ENCODE peak calls at places on chromosomes 16 and 17, in four cellular contexts. C is H9, R is esophagus squamous epithelium, T is A549. W is an unnamed sample.

GRCh38 chr17:13491916-13492315 is 109.8 kb downstream of the HS3ST3A1 start:
- DNase-seq in C (no peak), R (no peak), T (no peak), W (no peak)

GRCh38 chr17:32533296-32533695 is 46.5 kb downstream of the CDK5R1 start:
- DNase-seq in C (no peak), R (no peak), T (no peak), W (peak; percentile 9)

GRCh38 chr16:1020591-1020990 is 39.0 kb downstream of the SOX8 start:
- DNase-seq in C (no peak), R (no peak), T (no peak), W (no peak)

GRCh38 chr16:31177136-31177535 is 2.8 kb upstream of the FUS start:
- DNase-seq in C (no peak), R (no peak), T (no peak), W (no peak)

GRCh38 chr16:2968368-2968737 is 795 bp upstream of the PAQR4 start:
- DNase-seq in C (no peak), R (no peak), T (no peak), W (no peak)

GRCh38 chr17:65638221-65638940 is 76.9 kb upstream of the AXIN2 start:
- DNase-seq in C (no peak), R (no peak), T (no peak), W (no peak)

GRCh38 chr17:40605301-40605700 is 40.0 kb upstream of the CCR7 start:
- DNase-seq in C (no peak), R (no peak), T (no peak), W (no peak)

GRCh38 chr17:72812823-72813222 is 279.7 kb downstream of the SLC39A11 start:
- DNase-seq in C (no peak), R (no peak), T (no peak), W (no peak)

GRCh38 chr16:88430185-88430523 is 22.9 kb upstream of the ZFPM1 start:
- DNase-seq in C (no peak), R (no peak), T (no peak), W (no peak)

GRCh38 chr17:72142614-72143013 is 21.8 kb downstream of the SOX9 start:
- DNase-seq in C (peak; percentile 51), R (no peak), T (no peak), W (no peak)

GRCh38 chr17:67107811-67108210 is 63.5 kb downstream of the CACNG1 start:
- DNase-seq in C (no peak), R (no peak), T (no peak), W (no peak)

DNA sequence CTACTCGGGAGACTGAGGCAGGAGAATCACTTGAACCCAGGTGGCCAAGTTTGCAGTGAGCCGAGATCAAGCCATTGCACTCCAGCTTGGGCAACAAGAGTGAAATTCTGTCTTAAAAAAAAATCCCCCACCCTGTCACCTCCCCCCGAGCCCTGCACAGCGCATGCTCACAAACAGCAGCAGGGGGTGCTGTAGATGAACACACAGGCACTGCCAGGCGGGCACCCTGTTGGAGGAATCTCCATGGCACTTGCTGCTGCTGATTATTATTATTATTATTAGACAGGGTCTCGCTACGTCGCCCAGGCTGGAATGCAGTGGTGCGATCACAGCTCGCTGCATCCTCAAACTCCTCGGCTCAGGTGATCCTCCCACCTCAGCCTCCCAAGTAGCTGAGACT is 24.6 kb downstream of the FZD2 start:
- DNase-seq in C (no peak), R (no peak), T (peak; percentile 68), W (no peak)
- TF ChIP-seq CTCF in C (peak; percentile 33), R (no peak), T (peak; percentile 44), W (peak; percentile 12)

GRCh38 chr17:77493238-77493812 is 352.6 kb downstream of the SEC14L1 start:
- DNase-seq in C (no peak), R (no peak), T (no peak), W (no peak)

GRCh38 chr17:77495575-77495974 is 354.8 kb downstream of the SEC14L1 start:
- DNase-seq in C (no peak), R (no peak), T (no peak), W (peak; percentile 4)

GRCh38 chr17:77496401-77496801 is 355.6 kb downstream of the SEC14L1 start:
- DNase-seq in C (no peak), R (no peak), T (no peak), W (peak; percentile 58)

GRCh38 chr17:77493901-77494663 is 353.3 kb downstream of the SEC14L1 start:
- DNase-seq in C (no peak), R (no peak), T (no peak), W (peak; percentile 33)

DNA sequence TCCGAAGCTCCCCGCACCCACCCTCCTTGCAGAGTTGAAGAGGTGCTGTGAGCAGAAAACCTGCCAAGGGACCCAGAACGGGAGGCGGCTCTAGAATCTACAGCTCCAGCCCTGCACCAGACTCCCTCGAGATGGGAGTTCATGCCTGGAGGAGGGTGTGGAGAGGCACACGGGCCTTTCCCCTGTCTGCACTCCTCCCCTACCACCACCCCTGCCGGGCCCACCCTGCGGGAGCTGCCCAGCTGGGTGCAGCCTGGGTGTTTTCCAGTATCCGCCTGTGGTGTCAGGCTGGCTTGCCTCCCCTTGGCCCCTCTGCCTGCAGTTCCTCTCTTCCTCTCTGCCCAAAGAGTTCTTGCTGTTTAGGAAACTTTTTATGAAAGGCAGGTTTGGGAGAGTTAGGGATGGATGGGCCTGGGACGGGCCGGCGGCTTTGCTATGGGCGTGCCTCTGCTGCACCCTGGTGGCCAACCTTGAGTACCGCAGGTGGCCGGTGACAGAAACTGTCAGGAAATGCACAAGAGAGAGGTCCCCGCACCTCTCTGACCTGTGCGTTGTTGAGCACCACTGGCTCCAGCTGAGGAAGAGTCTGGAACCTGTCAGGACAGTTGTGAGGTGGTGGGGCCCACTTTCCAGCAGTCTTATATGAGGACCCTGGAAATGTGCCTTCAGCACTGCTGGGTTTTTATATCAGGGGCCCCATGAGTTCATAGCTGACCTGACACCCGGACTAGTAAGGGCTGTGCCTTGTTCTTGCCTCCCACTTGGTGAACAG is 354.1 kb downstream of the SEC14L1 start:
- DNase-seq in C (peak; percentile 89), R (no peak), T (peak; percentile 92), W (peak; percentile 88)
- H3K4me1 ChIP-seq in C (no peaks in the 10 kb centered on the region), R (peaks cover 10% of the 10 kb centered on the region), T (no peaks in the 10 kb centered on the region), W (peaks cover 12% of the 10 kb centered on the region)

GRCh38 chr16:58498341-58499091 is 1.4 kb upstream of the NDRG4 start:
- DNase-seq in C (no peak), R (no peak), T (no peak), W (no peak)
- H3K27ac ChIP-seq in C (no peak overlapping the region), R (no peak overlapping the region), T (no peak overlapping the region), W (no peak overlapping the region)

DNA sequence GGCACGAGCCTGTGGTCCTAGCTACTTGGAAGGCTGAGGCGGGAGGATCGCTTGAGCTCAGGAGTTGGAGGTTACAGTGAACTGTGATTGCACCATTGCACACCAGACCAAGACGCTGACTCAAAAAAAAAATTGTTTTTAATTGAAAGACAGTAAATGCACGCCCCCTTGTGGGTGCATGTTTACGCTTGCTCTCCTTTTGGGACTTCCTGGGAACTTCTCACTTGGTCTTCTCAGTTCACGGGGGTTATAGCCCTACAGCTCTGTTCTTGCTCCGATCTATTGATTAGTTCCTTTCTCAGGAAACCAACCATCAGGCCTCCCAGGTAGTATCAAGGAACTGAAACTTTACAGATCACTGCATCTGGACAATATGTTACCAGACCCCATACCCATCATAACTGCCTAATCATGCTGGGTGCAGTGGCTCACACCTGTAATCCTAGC is 14.2 kb upstream of the RIPOR1 start:
- DNase-seq in C (peak; percentile 68), R (peak; percentile 45), T (peak; percentile 69), W (no peak)
- TF ChIP-seq CTCF in C (peak; percentile 77), R (peak; percentile 59), T (peak; percentile 79), W (peak; percentile 48)

DNA sequence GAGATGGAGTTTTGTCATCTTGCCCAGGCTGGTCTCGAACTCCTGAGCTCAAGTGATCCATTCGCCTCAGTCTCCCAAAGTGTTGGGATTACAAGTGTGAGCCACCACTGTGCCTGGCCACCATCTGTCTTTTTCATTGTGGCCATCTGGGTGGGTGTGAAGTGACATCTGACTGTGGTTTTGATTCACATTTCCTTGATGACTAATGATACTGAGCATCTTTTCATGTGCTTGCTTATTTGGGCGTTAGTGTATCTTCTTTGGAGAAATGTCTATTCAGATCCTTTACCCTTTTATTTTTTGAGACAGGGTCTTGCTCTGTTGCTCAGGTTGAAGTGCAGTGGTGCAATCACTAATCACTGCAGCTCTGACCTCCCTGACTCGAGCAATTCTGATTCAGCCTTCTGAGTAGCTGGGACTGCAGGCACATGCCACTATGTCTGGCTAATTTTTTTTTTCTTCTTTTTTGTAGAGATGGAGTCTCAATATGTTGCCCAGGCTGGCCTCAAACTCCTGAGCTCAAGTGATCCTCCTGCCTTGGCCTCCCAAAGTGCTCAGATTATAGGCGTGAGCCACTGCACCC is 54.0 kb upstream of the ERN1 start:
- DNase-seq in C (no peak), R (no peak), T (no peak), W (no peak)
- H3K4me1 ChIP-seq in C (no peaks in the 10 kb centered on the region), R (no peaks in the 10 kb centered on the region), T (no peaks in the 10 kb centered on the region), W (peaks cover 11% of the 10 kb centered on the region)

W was measured in ascending aorta.